ENCODE peak calls at places on chromosomes 11 and 22, in six cellular contexts. E is body of pancreas; U is mesenchymal stem cell; R is pancreas; H is naive thymus-derived CD4-positive, alpha-beta T cell; F is A549. Z is an unnamed sample.
A peak's percentile ranks its signal among the peaks of the same experiment; 100 is the strongest.

GRCh38 chr11:75406338-75406777 is 7.0 kb downstream of the RPS3 start:
- DNase-seq in R (no peak), E (no peak), F (no peak), U (no peak), H (no peak), Z (no peak)

GRCh38 chr11:117230286-117230961 is 1.4 kb downstream of the PCSK7 start:
- DNase-seq in H (peak; percentile 55), U (no peak), E (no peak), F (no peak), R (no peak), Z (no peak)

GRCh38 chr22:46043816-46044717 is 67.1 kb upstream of the WNT7B start:
- DNase-seq in F (no peak), E (peak; percentile 60), R (no peak), U (no peak), H (no peak), Z (peak; percentile 13)

GRCh38 chr11:110295487-110296225 is 758 bp downstream of the RDX start:
- DNase-seq in R (peak; percentile 43), H (peak; percentile 14), E (peak; percentile 60), U (peak; percentile 68), F (no peak), Z (peak; percentile 75)

GRCh38 chr11:7597620-7598019 is 75.7 kb downstream of the CYB5R2 start:
- DNase-seq in U (no peak), E (peak; percentile 85), R (peak; percentile 72), H (no peak), F (no peak), Z (peak; percentile 82)

GRCh38 chr11:120168108-120168959 is 30.4 kb upstream of the TRIM29 start:
- DNase-seq in R (no peak), U (no peak), E (no peak), F (no peak), H (no peak), Z (peak; percentile 54)

GRCh38 chr11:8267280-8267679 is 3.6 kb upstream of the LMO1 start:
- DNase-seq in R (no peak), U (no peak), E (no peak), H (no peak), F (no peak), Z (no peak)

GRCh38 chr11:66852466-66853241 is 4.2 kb upstream of the LRFN4 start:
- DNase-seq in E (no peak), R (no peak), F (no peak), H (no peak), U (no peak), Z (peak; percentile 43)

GRCh38 chr11:19871531-19871930 is 158.9 kb downstream of the NAV2 start:
- DNase-seq in F (no peak), H (no peak), R (no peak), U (no peak), E (no peak), Z (no peak)
- H3K4me1 ChIP-seq in F (no peaks in the 10 kb centered on the region), H (no peaks in the 10 kb centered on the region), R (no peaks in the 10 kb centered on the region), U (peaks cover 3% of the 10 kb centered on the region), E (peaks cover 7% of the 10 kb centered on the region), Z (no peaks in the 10 kb centered on the region)

GRCh38 chr11:130301002-130301401 is 13.7 kb downstream of the ZBTB44 start:
- DNase-seq in H (no peak), F (no peak), U (no peak), E (no peak), R (no peak), Z (no peak)
- H3K4me3 ChIP-seq in H (no peak overlapping the region), F (no peak overlapping the region), U (no peak overlapping the region), E (no peak overlapping the region), R (no peak overlapping the region), Z (no peak overlapping the region)

GRCh38 chr22:30224161-30224857 is 22.2 kb downstream of the LIF start:
- DNase-seq in U (peak; percentile 92), H (no peak), R (no peak), E (no peak), F (peak; percentile 85), Z (no peak)

GRCh38 chr22:30223303-30223702 is 23.3 kb downstream of the LIF start:
- DNase-seq in H (no peak), E (no peak), F (no peak), U (no peak), R (no peak), Z (no peak)

GRCh38 chr22:30227438-30228228 is 18.9 kb downstream of the LIF start:
- DNase-seq in U (no peak), E (no peak), R (no peak), H (no peak), F (no peak), Z (no peak)

GRCh38 chr22:30226192-30226832 is 20.2 kb downstream of the LIF start:
- DNase-seq in F (peak; percentile 58), E (no peak), U (peak; percentile 71), R (no peak), H (no peak), Z (no peak)

DNA sequence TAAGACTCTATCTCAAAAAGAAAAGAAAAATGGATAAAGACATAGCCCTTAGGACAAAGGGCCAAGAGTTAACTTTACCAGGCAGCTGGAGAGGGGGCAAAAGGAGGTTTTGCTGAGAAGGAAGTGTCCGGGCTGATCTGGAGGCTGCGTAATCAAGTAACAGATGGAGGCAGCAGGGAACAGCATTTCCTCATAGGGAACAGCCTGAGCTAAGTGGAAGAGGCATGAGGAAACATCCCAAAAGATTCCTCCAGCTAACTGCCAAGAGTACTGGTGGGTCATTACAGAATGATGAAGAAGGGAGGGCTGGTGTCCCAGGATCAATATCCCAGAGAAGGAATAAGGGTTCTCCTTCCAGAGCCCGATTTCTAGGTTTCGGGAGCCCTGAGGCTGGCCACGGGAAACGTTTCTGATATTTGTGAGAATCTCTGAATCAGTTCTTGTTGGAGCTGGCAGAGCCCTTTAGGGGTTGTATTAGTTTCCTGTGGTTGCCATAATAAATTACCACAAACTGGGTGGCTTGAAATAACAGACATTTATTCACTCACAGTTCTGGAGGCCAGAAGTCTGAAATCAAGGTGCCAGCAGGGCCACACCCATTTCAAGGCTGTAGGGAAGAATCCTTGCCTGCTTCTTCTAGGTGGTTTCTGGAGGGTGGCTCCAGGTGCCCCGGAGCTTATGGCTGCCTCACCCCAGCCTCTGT is 21.2 kb downstream of the LIF start:
- DNase-seq in E (no peak), U (no peak), H (no peak), R (no peak), F (no peak), Z (no peak)
- H3K4me1 ChIP-seq in E (no peaks in the 10 kb centered on the region), U (peaks cover 25% of the 10 kb centered on the region), H (peaks cover 24% of the 10 kb centered on the region), R (no peaks in the 10 kb centered on the region), F (peaks cover 77% of the 10 kb centered on the region), Z (peaks cover 9% of the 10 kb centered on the region)

GRCh38 chr22:50326225-50326958 is 420 bp downstream of the DENND6B start:
- DNase-seq in F (no peak), R (no peak), H (no peak), E (no peak), U (no peak), Z (no peak)
- H3K4me3 ChIP-seq in F (peak overlapping the region; percentile 92), R (peak overlapping the region; percentile 61), H (no peak overlapping the region), E (no peak overlapping the region), U (peak overlapping the region; percentile 88), Z (peak overlapping the region; percentile 95)

Z was measured in Caco-2.